ENCODE peak calls at places on chromosomes 16 and 17, in six cellular contexts. V, X, M, Z, I and T are unnamed samples.

GRCh38 chr17:60968266-60968665 is 290.6 kb downstream of the BCAS3 start:
- DNase-seq in I (no peak), X (no peak), V (no peak), Z (no peak), M (no peak), T (no peak)

GRCh38 chr17:3528604-3529511 is 28.8 kb downstream of the TRPV3 start:
- DNase-seq in V (no peak), M (no peak), Z (no peak), X (no peak), I (no peak), T (no peak)

GRCh38 chr16:14539156-14539555 is 90.9 kb downstream of the PARN start:
- DNase-seq in I (no peak), V (no peak), Z (no peak), M (no peak), X (no peak), T (no peak)

GRCh38 chr17:72922223-72922622 is 170.3 kb downstream of the SLC39A11 start:
- DNase-seq in I (no peak), M (no peak), V (no peak), X (no peak), Z (no peak), T (no peak)

GRCh38 chr17:32331243-32332040 is 10.5 kb downstream of the C17orf75 start:
- DNase-seq in M (no peak), V (no peak), I (no peak), Z (no peak), X (no peak), T (no peak)

GRCh38 chr17:43018008-43018853 is 4.0 kb downstream of the VAT1 start:
- DNase-seq in Z (no peak), V (no peak), X (no peak), I (peak; percentile 76), M (no peak), T (no peak)

GRCh38 chr16:79051313-79051712 is 549.2 kb downstream of the MAF start:
- DNase-seq in Z (no peak), M (no peak), X (no peak), I (no peak), V (no peak), T (no peak)

GRCh38 chr17:81253358-81254131 is 14.4 kb downstream of the NDUFAF8 start:
- DNase-seq in M (peak; percentile 37), V (peak; percentile 28), Z (no peak), X (peak; percentile 38), I (peak; percentile 31), T (peak; percentile 35)

GRCh38 chr17:4480929-4481898 is 17.5 kb upstream of the SPNS2 start:
- DNase-seq in M (no peak), X (no peak), V (no peak), Z (no peak), I (no peak), T (no peak)

GRCh38 chr16:48496571-48497095 is 111.4 kb upstream of the SIAH1 start:
- DNase-seq in X (no peak), Z (no peak), I (no peak), M (no peak), V (no peak), T (no peak)

GRCh38 chr17:65530985-65531507 is 30.4 kb downstream of the AXIN2 start:
- DNase-seq in Z (no peak), I (no peak), V (no peak), M (no peak), X (peak; percentile 29), T (no peak)

GRCh38 chr17:78991906-78992532 is 12.3 kb upstream of the LGALS3BP start:
- DNase-seq in M (no peak), X (no peak), Z (no peak), I (no peak), V (no peak), T (no peak)

GRCh38 chr17:19958023-19958422 is 19.6 kb downstream of the AKAP10 start:
- DNase-seq in M (no peak), X (peak; percentile 97), V (peak; percentile 94), I (no peak), Z (no peak), T (peak; percentile 41)

GRCh38 chr16:24309222-24309905 is 53.2 kb downstream of the CACNG3 start:
- DNase-seq in X (peak; percentile 49), Z (no peak), M (no peak), I (no peak), V (peak; percentile 81), T (no peak)

GRCh38 chr17:40319651-40320550 is 10.9 kb downstream of the RARA start:
- DNase-seq in I (no peak), Z (peak; percentile 71), V (no peak), M (peak; percentile 65), X (no peak), T (no peak)

GRCh38 chr16:56793504-56793903 is 63.6 kb downstream of the NUP93 start:
- DNase-seq in X (peak; percentile 32), M (no peak), I (peak; percentile 25), Z (no peak), V (peak; percentile 56), T (peak; percentile 53)

GRCh38 chr16:31085873-31086628 is 2.7 kb downstream of the PRSS53 start:
- DNase-seq in X (no peak), I (no peak), V (no peak), Z (no peak), M (no peak), T (no peak)

GRCh38 chr17:2634361-2634960 is 41.0 kb downstream of the PAFAH1B1 start:
- DNase-seq in I (no peak), M (no peak), V (peak; percentile 43), Z (no peak), X (peak; percentile 14), T (no peak)

GRCh38 chr16:30430428-30430970 is 669 bp upstream of the DCTPP1 start:
- DNase-seq in X (no peak), I (no peak), Z (no peak), M (no peak), V (no peak), T (no peak)

GRCh38 chr17:19339341-19339815 is 23.1 kb downstream of the B9D1 start:
- DNase-seq in M (no peak), Z (no peak), I (no peak), V (no peak), X (no peak), T (no peak)

GRCh38 chr17:17613708-17614114 is 22.2 kb upstream of the PEMT start:
- DNase-seq in Z (no peak), X (peak; percentile 65), V (peak; percentile 62), M (peak; percentile 11), I (no peak), T (peak; percentile 60)

GRCh38 chr17:34242976-34243731 is 11.9 kb upstream of the CCL2 start:
- DNase-seq in Z (no peak), M (no peak), V (no peak), I (no peak), X (no peak), T (no peak)